ENCODE peak calls at places on chromosomes 2 and 18, in six cellular contexts. One of them, this sample, is unnamed.

GRCh38 chr2:33366473-33366872 is 110.0 kb upstream of the RASGRP3 start:
- DNase-seq in fibroblast of villous mesenchyme: no peak
- DNase-seq in LoVo: no peak
- DNase-seq in stimulated activated naive CD8-positive, alpha-beta T cell treated with anti-CD3 and anti-CD28 coated beads, Interleukin-15, amount 100 ng/mL, for 72 hours: no peak
- DNase-seq in NCI-H2171: no peak
- DNase-seq in activated T-cell treated with anti-CD3 and anti-CD28 coated beads, Interleukin-2, amount 50 U/mL, for 48 hours: no peak
- DNase-seq in this sample: peak; percentile 84

GRCh38 chr2:8575011-8575750 is 106.7 kb upstream of the ID2 start:
- DNase-seq in fibroblast of villous mesenchyme: peak; percentile 19
- DNase-seq in LoVo: no peak
- DNase-seq in stimulated activated naive CD8-positive, alpha-beta T cell treated with anti-CD3 and anti-CD28 coated beads, Interleukin-15, amount 100 ng/mL, for 72 hours: no peak
- DNase-seq in NCI-H2171: no peak
- DNase-seq in activated T-cell treated with anti-CD3 and anti-CD28 coated beads, Interleukin-2, amount 50 U/mL, for 48 hours: peak; percentile 60
- DNase-seq in this sample: no peak

GRCh38 chr2:172858473-172858745 is 122.8 kb downstream of the RAPGEF4 start:
- DNase-seq in fibroblast of villous mesenchyme: peak; percentile 47
- DNase-seq in LoVo: no peak
- DNase-seq in stimulated activated naive CD8-positive, alpha-beta T cell treated with anti-CD3 and anti-CD28 coated beads, Interleukin-15, amount 100 ng/mL, for 72 hours: no peak
- DNase-seq in NCI-H2171: no peak
- DNase-seq in activated T-cell treated with anti-CD3 and anti-CD28 coated beads, Interleukin-2, amount 50 U/mL, for 48 hours: no peak
- DNase-seq in this sample: no peak

GRCh38 chr2:212873256-212873655 is 278.2 kb downstream of the IKZF2 start:
- DNase-seq in fibroblast of villous mesenchyme: no peak
- DNase-seq in LoVo: no peak
- DNase-seq in stimulated activated naive CD8-positive, alpha-beta T cell treated with anti-CD3 and anti-CD28 coated beads, Interleukin-15, amount 100 ng/mL, for 72 hours: no peak
- DNase-seq in NCI-H2171: no peak
- DNase-seq in activated T-cell treated with anti-CD3 and anti-CD28 coated beads, Interleukin-2, amount 50 U/mL, for 48 hours: no peak
- DNase-seq in this sample: no peak

GRCh38 chr18:5061785-5062184 is 135.3 kb downstream of the AKAIN1 start:
- DNase-seq in fibroblast of villous mesenchyme: no peak
- DNase-seq in LoVo: no peak
- DNase-seq in stimulated activated naive CD8-positive, alpha-beta T cell treated with anti-CD3 and anti-CD28 coated beads, Interleukin-15, amount 100 ng/mL, for 72 hours: no peak
- DNase-seq in NCI-H2171: no peak
- DNase-seq in activated T-cell treated with anti-CD3 and anti-CD28 coated beads, Interleukin-2, amount 50 U/mL, for 48 hours: no peak
- DNase-seq in this sample: no peak

GRCh38 chr2:79627237-79627636 is 114.4 kb downstream of the CTNNA2 start:
- DNase-seq in fibroblast of villous mesenchyme: no peak
- DNase-seq in LoVo: no peak
- DNase-seq in stimulated activated naive CD8-positive, alpha-beta T cell treated with anti-CD3 and anti-CD28 coated beads, Interleukin-15, amount 100 ng/mL, for 72 hours: no peak
- DNase-seq in NCI-H2171: no peak
- DNase-seq in activated T-cell treated with anti-CD3 and anti-CD28 coated beads, Interleukin-2, amount 50 U/mL, for 48 hours: no peak
- DNase-seq in this sample: no peak

GRCh38 chr18:11956371-11957308 is 24.7 kb upstream of the IMPA2 start:
- DNase-seq in fibroblast of villous mesenchyme: no peak
- DNase-seq in LoVo: no peak
- DNase-seq in stimulated activated naive CD8-positive, alpha-beta T cell treated with anti-CD3 and anti-CD28 coated beads, Interleukin-15, amount 100 ng/mL, for 72 hours: no peak
- DNase-seq in NCI-H2171: no peak
- DNase-seq in activated T-cell treated with anti-CD3 and anti-CD28 coated beads, Interleukin-2, amount 50 U/mL, for 48 hours: no peak
- DNase-seq in this sample: no peak

GRCh38 chr2:238999290-238999741 is 151.4 kb downstream of the TWIST2 start:
- DNase-seq in fibroblast of villous mesenchyme: peak; percentile 50
- DNase-seq in LoVo: no peak
- DNase-seq in stimulated activated naive CD8-positive, alpha-beta T cell treated with anti-CD3 and anti-CD28 coated beads, Interleukin-15, amount 100 ng/mL, for 72 hours: no peak
- DNase-seq in NCI-H2171: no peak
- DNase-seq in activated T-cell treated with anti-CD3 and anti-CD28 coated beads, Interleukin-2, amount 50 U/mL, for 48 hours: no peak
- DNase-seq in this sample: no peak

GRCh38 chr2:133333189-133333588 is 235.1 kb downstream of the NCKAP5 start:
- DNase-seq in fibroblast of villous mesenchyme: no peak
- DNase-seq in LoVo: no peak
- DNase-seq in stimulated activated naive CD8-positive, alpha-beta T cell treated with anti-CD3 and anti-CD28 coated beads, Interleukin-15, amount 100 ng/mL, for 72 hours: no peak
- DNase-seq in NCI-H2171: no peak
- DNase-seq in activated T-cell treated with anti-CD3 and anti-CD28 coated beads, Interleukin-2, amount 50 U/mL, for 48 hours: no peak
- DNase-seq in this sample: no peak

GRCh38 chr18:13288509-13289138 is 70.1 kb downstream of the LDLRAD4 start:
- DNase-seq in fibroblast of villous mesenchyme: no peak
- DNase-seq in LoVo: no peak
- DNase-seq in stimulated activated naive CD8-positive, alpha-beta T cell treated with anti-CD3 and anti-CD28 coated beads, Interleukin-15, amount 100 ng/mL, for 72 hours: peak; percentile 50
- DNase-seq in NCI-H2171: no peak
- DNase-seq in activated T-cell treated with anti-CD3 and anti-CD28 coated beads, Interleukin-2, amount 50 U/mL, for 48 hours: peak; percentile 72
- DNase-seq in this sample: no peak

GRCh38 chr2:53058526-53058925 is 709.1 kb upstream of the CHAC2 start:
- DNase-seq in fibroblast of villous mesenchyme: no peak
- DNase-seq in LoVo: no peak
- DNase-seq in stimulated activated naive CD8-positive, alpha-beta T cell treated with anti-CD3 and anti-CD28 coated beads, Interleukin-15, amount 100 ng/mL, for 72 hours: no peak
- DNase-seq in NCI-H2171: no peak
- DNase-seq in activated T-cell treated with anti-CD3 and anti-CD28 coated beads, Interleukin-2, amount 50 U/mL, for 48 hours: no peak
- DNase-seq in this sample: no peak

GRCh38 chr18:9915291-9916066 is 1.7 kb downstream of the VAPA start:
- DNase-seq in fibroblast of villous mesenchyme: peak; percentile 50
- DNase-seq in LoVo: no peak
- DNase-seq in stimulated activated naive CD8-positive, alpha-beta T cell treated with anti-CD3 and anti-CD28 coated beads, Interleukin-15, amount 100 ng/mL, for 72 hours: no peak
- DNase-seq in NCI-H2171: no peak
- DNase-seq in activated T-cell treated with anti-CD3 and anti-CD28 coated beads, Interleukin-2, amount 50 U/mL, for 48 hours: no peak
- DNase-seq in this sample: no peak

This sample was measured in DMS 273 treated with DMSO at 0.1 percent for 48 hours.